ENCODE peak calls at places on chromosomes 4 and X, in five cellular contexts. N is HepG2, D is H1, T is GM12878, Z is K562. O is an unnamed sample.

GRCh38 chr4:58617226-58617625 is 1507.0 kb upstream of the IGFBP7 start:
- DNase-seq in T (no peak), D (no peak), Z (no peak), N (no peak), O (no peak)

GRCh38 chr4:63106600-63106999 is 1302.7 kb downstream of the TECRL start:
- DNase-seq in N (no peak), Z (no peak), D (no peak), T (no peak), O (no peak)

GRCh38 chr4:48081196-48081595 is 52.9 kb downstream of the TXK start:
- DNase-seq in Z (no peak), T (no peak), D (no peak), N (no peak), O (no peak)

GRCh38 chr4:109801895-109802319 is at the start of gene CFI:
- DNase-seq in D (no peak), T (no peak), Z (no peak), N (peak; percentile 95), O (no peak)

GRCh38 chrX:147900349-147900748 is 11.4 kb upstream of the FMR1 start:
- DNase-seq in N (peak; percentile 66), D (no peak), Z (no peak), T (no peak), O (peak; percentile 11)

GRCh38 chrX:9231491-9231890 is 197.6 kb upstream of the FAM9B start:
- DNase-seq in T (no peak), Z (no peak), N (no peak), D (no peak), O (no peak)

GRCh38 chr4:80989921-80990544 is 40.5 kb upstream of the BMP3 start:
- DNase-seq in Z (peak; percentile 22), T (peak; percentile 26), D (peak; percentile 15), N (peak; percentile 40), O (peak; percentile 44)

GRCh38 chr4:128958194-128958593 is 135.1 kb downstream of the SCLT1 start:
- DNase-seq in Z (no peak), T (no peak), N (peak; percentile 83), D (no peak), O (no peak)

GRCh38 chrX:56564921-56565861 is 1.8 kb downstream of the UBQLN2 start:
- DNase-seq in Z (no peak), N (peak; percentile 0), D (no peak), T (no peak), O (no peak)

GRCh38 chr4:148207074-148207473 is 235.1 kb downstream of the NR3C2 start:
- DNase-seq in T (no peak), Z (no peak), D (no peak), N (no peak), O (no peak)

GRCh38 chr4:71974681-71975080 is 57.1 kb upstream of the NPFFR2 start:
- DNase-seq in Z (no peak), D (no peak), T (no peak), N (no peak), O (no peak)

GRCh38 chrX:41923257-41923924 is at the start of gene CASK:
- DNase-seq in D (peak; percentile 66), N (peak; percentile 78), T (peak; percentile 51), Z (peak; percentile 95), O (peak; percentile 86)

GRCh38 chr4:174358410-174358809 is 74.7 kb downstream of the CEP44 start:
- DNase-seq in T (no peak), D (no peak), Z (no peak), N (no peak), O (no peak)

GRCh38 chr4:11720292-11720691 is 291.6 kb upstream of the HS3ST1 start:
- DNase-seq in Z (peak; percentile 10), N (no peak), D (no peak), T (no peak), O (peak; percentile 22)

GRCh38 chr4:128604840-128605239 is 204.7 kb upstream of the JADE1 start:
- DNase-seq in T (no peak), Z (no peak), D (no peak), N (no peak), O (no peak)

GRCh38 chrX:136086521-136086920 is 60.8 kb upstream of the FHL1 start:
- DNase-seq in D (no peak), Z (no peak), T (no peak), N (no peak), O (no peak)

GRCh38 chr4:3323071-3323481 is 30.3 kb downstream of the RGS12 start:
- DNase-seq in T (no peak), D (no peak), Z (no peak), N (peak; percentile 60), O (no peak)

GRCh38 chrX:20362268-20363002 is 95.7 kb upstream of the RPS6KA3 start:
- DNase-seq in Z (no peak), T (no peak), N (peak; percentile 93), D (no peak), O (no peak)

GRCh38 chr4:7442609-7443140 is 7.9 kb upstream of the PSAPL1 start:
- DNase-seq in N (no peak), D (no peak), Z (no peak), T (no peak), O (no peak)
- TF ChIP-seq YY1 in N (no peak), D (no peak), Z (no peak), T (no peak), O (no peak)

GRCh38 chr4:2259036-2259540 is 2.8 kb downstream of the MXD4 start:
- DNase-seq in T (no peak), Z (no peak), D (no peak), N (no peak), O (no peak)
- H3K4me3 ChIP-seq in T (no peak overlapping the region), Z (no peak overlapping the region), D (no peak overlapping the region), N (no peak overlapping the region), O (no peak overlapping the region)

DNA sequence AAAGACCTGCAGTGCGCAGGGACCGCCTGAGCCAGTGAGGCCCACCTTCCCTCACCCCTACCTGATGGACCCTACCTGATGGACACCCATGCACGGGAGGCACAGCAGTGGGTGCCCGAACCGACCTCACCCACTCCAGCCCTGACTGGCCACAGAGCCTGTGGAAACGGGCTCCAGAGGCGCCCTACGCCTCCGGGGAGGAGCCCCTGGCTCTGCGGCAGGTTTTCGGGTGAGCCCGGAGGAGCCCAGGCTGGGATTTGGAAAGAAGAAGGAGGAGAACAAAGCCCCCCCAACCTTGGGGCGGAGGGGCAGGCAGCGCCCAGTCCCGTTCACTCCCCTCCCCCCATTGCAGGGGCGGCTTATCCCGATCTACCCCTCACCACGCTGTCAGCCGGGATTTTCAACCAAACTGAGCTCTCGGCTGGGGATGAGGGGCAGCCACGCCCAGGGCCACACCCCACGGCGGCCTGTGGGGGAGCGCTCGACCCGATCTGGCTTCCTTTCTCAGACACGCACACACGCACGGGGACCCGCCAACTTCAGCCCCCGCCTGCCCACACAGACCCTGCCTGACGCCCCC is 675 bp downstream of the L1CAM start:
- DNase-seq in T (no peak), Z (peak; percentile 55), D (no peak), N (no peak), O (no peak)
- H3K4me1 ChIP-seq in T (no peaks in the 10 kb centered on the region), Z (peaks cover 55% of the 10 kb centered on the region), D (peaks cover 4% of the 10 kb centered on the region), N (peaks cover 28% of the 10 kb centered on the region), O (peaks cover 5% of the 10 kb centered on the region)

DNA sequence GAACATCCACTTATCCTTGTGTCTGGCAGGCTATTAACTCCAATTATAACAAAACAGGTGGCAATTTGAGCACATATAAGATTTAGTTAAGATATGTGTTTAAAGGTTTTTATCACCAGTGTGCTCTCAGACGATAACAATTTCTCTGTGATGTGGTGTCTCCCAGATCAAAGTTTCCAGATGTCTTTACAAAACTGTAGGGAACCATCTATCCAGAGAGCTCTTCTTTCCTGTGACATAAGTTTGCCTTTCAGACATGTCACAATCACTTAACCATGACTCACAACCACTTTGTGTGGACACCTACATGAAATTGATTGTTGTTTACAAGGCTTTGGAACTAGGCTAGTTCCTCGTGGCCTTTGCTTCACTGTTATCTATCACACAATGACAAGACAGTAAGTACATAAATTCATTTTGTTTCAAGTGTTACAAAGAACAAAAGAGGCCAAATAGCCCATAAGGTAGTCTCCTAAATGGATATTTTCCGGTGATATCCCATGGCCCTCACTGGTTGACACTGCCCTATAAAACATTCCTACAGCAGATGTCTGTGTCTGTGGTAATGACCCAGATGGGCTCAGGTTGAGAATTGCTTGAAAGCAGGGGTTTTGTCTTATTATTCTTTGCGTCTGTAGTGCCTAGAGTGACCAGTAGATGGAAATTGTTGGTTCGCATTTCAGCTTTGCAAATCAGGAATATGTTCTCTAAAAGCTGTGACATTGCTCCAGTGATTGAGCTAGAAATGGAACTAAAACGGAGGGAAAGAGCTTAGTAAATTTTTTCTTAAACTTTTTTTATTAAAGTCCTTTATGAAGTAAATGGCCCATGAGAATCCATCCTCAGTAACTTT is 297.8 kb upstream of the FAM241A start:
- DNase-seq in N (peak; percentile 6), Z (no peak), D (no peak), T (no peak), O (no peak)
- TF ChIP-seq YY1 in N (no peak), Z (no peak), D (no peak), T (no peak), O (no peak)

GRCh38 chr4:151236036-151236435 is 40.9 kb upstream of the PRSS48 start:
- DNase-seq in T (no peak), D (no peak), N (no peak), Z (no peak), O (no peak)
- H3K4me3 ChIP-seq in T (no peak overlapping the region), D (no peak overlapping the region), N (no peak overlapping the region), Z (no peak overlapping the region), O (no peak overlapping the region)

GRCh38 chr4:184475096-184475461 is 729 bp upstream of the IRF2 start:
- DNase-seq in N (no peak), Z (peak; percentile 72), D (no peak), T (no peak), O (no peak)

GRCh38 chr4:184472540-184473264 is 1.6 kb downstream of the IRF2 start:
- DNase-seq in D (no peak), Z (peak; percentile 76), N (peak; percentile 71), T (no peak), O (no peak)

GRCh38 chr4:184473265-184473514 is 1.2 kb downstream of the IRF2 start:
- DNase-seq in Z (no peak), N (no peak), T (no peak), D (no peak), O (no peak)

GRCh38 chr4:184473515-184474260 is 662 bp downstream of the IRF2 start:
- DNase-seq in N (no peak), D (no peak), Z (no peak), T (no peak), O (no peak)

DNA sequence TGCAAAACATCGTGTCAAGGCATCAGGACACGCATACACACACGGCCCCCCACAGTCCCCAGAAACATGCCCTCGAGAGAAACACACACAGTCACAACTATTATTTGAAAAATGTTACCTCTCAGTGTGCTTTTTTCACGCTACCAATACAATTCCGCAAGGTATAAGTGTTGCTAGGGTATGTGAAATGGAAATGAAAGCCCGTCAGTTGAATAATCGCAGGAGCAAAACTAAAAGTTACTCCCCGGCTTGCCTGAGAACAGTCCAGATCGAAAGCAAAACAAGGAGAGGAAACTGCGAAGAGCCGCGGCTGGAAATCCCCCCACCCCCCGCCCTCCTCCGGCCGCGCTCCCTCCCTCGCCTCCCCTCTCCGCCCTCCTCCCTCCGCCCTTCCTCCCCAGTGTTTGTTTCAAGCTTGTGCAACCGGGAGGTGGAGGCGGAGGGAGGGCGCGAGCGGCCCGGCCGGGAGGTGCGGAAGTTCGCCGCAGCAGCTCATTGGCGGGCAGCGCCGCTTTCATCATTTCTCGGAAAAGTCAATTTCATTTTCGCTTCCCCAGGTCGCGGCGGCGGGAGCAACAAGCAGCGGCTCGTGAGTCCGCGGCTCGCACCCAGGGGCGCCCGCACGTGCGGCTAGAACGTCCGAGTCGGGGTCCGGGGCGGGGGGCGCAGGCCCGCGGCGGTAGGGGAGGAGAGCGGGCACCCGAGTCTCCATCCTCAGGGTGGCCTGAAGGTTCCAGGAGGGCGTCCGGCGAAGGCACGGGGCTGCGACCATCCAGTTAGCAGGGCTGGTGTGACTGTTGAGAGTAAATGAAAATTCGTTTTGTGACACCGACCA is at the start of gene IRF2:
- DNase-seq in D (peak; percentile 77), Z (peak; percentile 95), N (peak; percentile 93), T (peak; percentile 93), O (peak; percentile 83)
- H3K4me1 ChIP-seq in D (peaks cover 3% of the 10 kb centered on the region), Z (peaks cover 21% of the 10 kb centered on the region), N (peaks cover 63% of the 10 kb centered on the region), T (peaks cover 14% of the 10 kb centered on the region), O (no peaks in the 10 kb centered on the region)

GRCh38 chr4:87559090-87559837 is 30.1 kb upstream of the SPARCL1 start:
- DNase-seq in N (no peak), T (peak; percentile 50), D (no peak), Z (no peak), O (no peak)
- TF ChIP-seq YY1 in N (no peak), T (no peak), D (no peak), Z (no peak), O (no peak)

O was measured in NT2/D1.